ENCODE peak calls at places on chromosomes 6 and 20, in six cellular contexts. E is psoas muscle, J is lung, F is uterus, X is fibroblast of lung, M is lower lobe of right lung. Y is an unnamed sample.

GRCh38 chr6:150394053-150394875 is 25.5 kb downstream of the IYD start:
- DNase-seq in E (no peak), J (no peak), F (no peak), X (no peak), M (no peak), Y (no peak)

GRCh38 chr6:158939255-158940170 is 60.5 kb downstream of the RSPH3 start:
- DNase-seq in E (no peak), J (no peak), F (no peak), X (no peak), M (no peak), Y (no peak)

GRCh38 chr6:87879144-87879861 is 168.3 kb upstream of the SPACA1 start:
- DNase-seq in E (no peak), J (no peak), F (no peak), X (no peak), M (no peak), Y (no peak)

GRCh38 chr20:64194269-64194668 is 30.0 kb downstream of the MYT1 start:
- DNase-seq in E (no peak), J (no peak), F (no peak), X (no peak), M (peak; percentile 24), Y (no peak)

GRCh38 chr20:47809561-47809960 is 24.3 kb upstream of the SULF2 start:
- DNase-seq in E (no peak), J (no peak), F (no peak), X (peak; percentile 50), M (no peak), Y (no peak)

GRCh38 chr6:159715605-159716004 is 11.7 kb upstream of the WTAP start:
- DNase-seq in E (no peak), J (no peak), F (peak; percentile 12), X (no peak), M (no peak), Y (no peak)

GRCh38 chr6:137883400-137883888 is 16.4 kb downstream of the TNFAIP3 start:
- DNase-seq in E (no peak), J (no peak), F (no peak), X (no peak), M (no peak), Y (no peak)

GRCh38 chr6:66326228-66326627 is 619.2 kb upstream of the EYS start:
- DNase-seq in E (no peak), J (no peak), F (no peak), X (no peak), M (no peak), Y (no peak)

GRCh38 chr6:33693186-33694158 is 18.0 kb downstream of the UQCC2 start:
- DNase-seq in E (peak; percentile 74), J (no peak), F (no peak), X (no peak), M (no peak), Y (no peak)

GRCh38 chr20:47607208-47607613 is 105.5 kb downstream of the NCOA3 start:
- DNase-seq in E (no peak), J (no peak), F (no peak), X (peak; percentile 61), M (no peak), Y (no peak)

GRCh38 chr20:56731041-56731440 is 101.9 kb downstream of the TFAP2C start:
- DNase-seq in E (no peak), J (no peak), F (no peak), X (no peak), M (no peak), Y (no peak)

GRCh38 chr6:47109281-47109680 is 67.1 kb upstream of the ADGRF1 start:
- DNase-seq in E (no peak), J (no peak), F (no peak), X (peak; percentile 49), M (no peak), Y (no peak)

GRCh38 chr20:24699321-24700165 is 230.1 kb downstream of the SYNDIG1 start:
- DNase-seq in E (no peak), J (peak; percentile 10), F (no peak), X (no peak), M (no peak), Y (peak; percentile 50)

GRCh38 chr6:75397806-75398465 is 95.7 kb downstream of the FILIP1 start:
- DNase-seq in E (no peak), J (no peak), F (no peak), X (peak; percentile 43), M (no peak), Y (no peak)

GRCh38 chr6:42339991-42340401 is 111.7 kb downstream of the TRERF1 start:
- DNase-seq in E (no peak), J (no peak), F (no peak), X (peak; percentile 23), M (no peak), Y (no peak)

GRCh38 chr6:131744432-131744831 is 33.6 kb upstream of the CTAGE9 start:
- DNase-seq in E (no peak), J (no peak), F (no peak), X (no peak), M (no peak), Y (no peak)

GRCh38 chr6:161010418-161010817 is 18.8 kb downstream of the MAP3K4 start:
- DNase-seq in E (no peak), J (no peak), F (no peak), X (peak; percentile 84), M (no peak), Y (no peak)

GRCh38 chr6:4134841-4135664 is at the start of gene ECI2:
- DNase-seq in E (peak; percentile 88), J (peak; percentile 75), F (no peak), X (peak; percentile 53), M (peak; percentile 86), Y (peak; percentile 71)

GRCh38 chr6:2245954-2246863 is 804 bp upstream of the GMDS start:
- DNase-seq in E (peak; percentile 84), J (peak; percentile 82), F (peak; percentile 76), X (peak; percentile 60), M (peak; percentile 74), Y (peak; percentile 70)

GRCh38 chr20:57030611-57031600 is 235.5 kb downstream of the BMP7 start:
- DNase-seq in E (no peak), J (no peak), F (no peak), X (peak; percentile 73), M (no peak), Y (no peak)

GRCh38 chr6:137219664-137220252 is 573 bp upstream of the IFNGR1 start:
- DNase-seq in E (no peak), J (no peak), F (no peak), X (no peak), M (no peak), Y (no peak)

GRCh38 chr6:71043902-71044301 is 87.0 kb upstream of the B3GAT2 start:
- DNase-seq in E (no peak), J (no peak), F (no peak), X (no peak), M (no peak), Y (no peak)

GRCh38 chr20:4998160-4998651 is 3.1 kb downstream of the SLC23A2 start:
- DNase-seq in E (no peak), J (no peak), F (no peak), X (no peak), M (no peak), Y (no peak)

GRCh38 chr6:52385074-52385473 is 23.1 kb downstream of the PAQR8 start:
- DNase-seq in E (no peak), J (no peak), F (no peak), X (no peak), M (no peak), Y (no peak)

GRCh38 chr6:158536891-158537798 is 22.7 kb upstream of the TMEM181 start:
- DNase-seq in E (no peak), J (peak; percentile 41), F (no peak), X (peak; percentile 61), M (no peak), Y (no peak)

GRCh38 chr20:38298768-38299288 is 5.1 kb upstream of the BPI start:
- DNase-seq in E (peak; percentile 95), J (peak; percentile 77), F (peak; percentile 89), X (peak; percentile 39), M (peak; percentile 81), Y (peak; percentile 95)

DNA sequence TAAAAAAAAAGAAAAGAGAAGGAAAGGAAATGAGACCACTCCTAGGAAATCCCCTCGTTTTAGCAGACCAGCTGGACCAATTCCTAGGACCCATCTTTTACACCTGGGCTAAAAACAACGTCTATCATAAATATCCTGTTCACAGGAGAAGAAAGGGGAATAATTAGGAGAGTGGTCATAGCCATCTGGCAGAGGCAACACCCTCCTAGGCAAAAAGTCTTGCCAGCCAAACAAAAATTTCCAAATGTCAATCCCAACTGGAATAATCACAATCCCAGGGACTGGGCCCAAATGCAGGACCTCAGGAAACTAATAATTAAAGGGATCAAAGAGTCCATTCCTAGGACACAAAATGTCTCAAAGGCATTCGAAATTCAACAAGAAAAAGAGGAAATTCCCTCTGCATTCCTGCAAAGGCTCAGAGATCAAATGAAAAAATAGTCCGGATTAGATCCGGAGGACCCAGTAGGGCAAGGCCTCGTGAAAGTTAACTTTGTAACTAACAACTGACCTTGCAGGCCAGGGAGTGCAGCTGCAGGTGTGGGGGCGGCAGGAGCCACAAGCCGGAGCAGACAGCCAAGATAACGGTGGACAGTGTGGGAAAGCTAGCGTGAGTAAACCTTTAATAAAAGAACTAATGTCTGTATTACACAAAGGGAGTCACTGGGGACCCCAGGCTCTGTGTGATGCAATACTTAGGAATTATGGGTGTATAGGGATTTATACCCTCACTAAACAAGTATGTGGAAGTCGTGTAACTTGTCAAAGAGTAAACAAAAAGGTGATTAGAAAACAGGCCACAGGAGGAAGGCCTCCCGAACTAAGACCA is 11.7 kb downstream of the LCA5 start:
- DNase-seq in E (peak; percentile 48), J (no peak), F (peak; percentile 42), X (peak; percentile 92), M (no peak), Y (no peak)
- H3K4me1 ChIP-seq in E (no peaks in the 10 kb centered on the region), J (no peaks in the 10 kb centered on the region), F (no peaks in the 10 kb centered on the region), X (no peaks in the 10 kb centered on the region), M (peaks cover 8% of the 10 kb centered on the region), Y (no peaks in the 10 kb centered on the region)

GRCh38 chr6:169751242-169752073 is at the start of the genes DYNLT2 and ERMARD:
- DNase-seq in E (peak; percentile 97), J (peak; percentile 93), F (peak; percentile 91), X (peak; percentile 94), M (peak; percentile 96), Y (peak; percentile 92)
- TF ChIP-seq CTCF in E (peak; percentile 25), J (no peak), F (peak; percentile 33), X (no peak), M (peak; percentile 34), Y (peak; percentile 46)

DNA sequence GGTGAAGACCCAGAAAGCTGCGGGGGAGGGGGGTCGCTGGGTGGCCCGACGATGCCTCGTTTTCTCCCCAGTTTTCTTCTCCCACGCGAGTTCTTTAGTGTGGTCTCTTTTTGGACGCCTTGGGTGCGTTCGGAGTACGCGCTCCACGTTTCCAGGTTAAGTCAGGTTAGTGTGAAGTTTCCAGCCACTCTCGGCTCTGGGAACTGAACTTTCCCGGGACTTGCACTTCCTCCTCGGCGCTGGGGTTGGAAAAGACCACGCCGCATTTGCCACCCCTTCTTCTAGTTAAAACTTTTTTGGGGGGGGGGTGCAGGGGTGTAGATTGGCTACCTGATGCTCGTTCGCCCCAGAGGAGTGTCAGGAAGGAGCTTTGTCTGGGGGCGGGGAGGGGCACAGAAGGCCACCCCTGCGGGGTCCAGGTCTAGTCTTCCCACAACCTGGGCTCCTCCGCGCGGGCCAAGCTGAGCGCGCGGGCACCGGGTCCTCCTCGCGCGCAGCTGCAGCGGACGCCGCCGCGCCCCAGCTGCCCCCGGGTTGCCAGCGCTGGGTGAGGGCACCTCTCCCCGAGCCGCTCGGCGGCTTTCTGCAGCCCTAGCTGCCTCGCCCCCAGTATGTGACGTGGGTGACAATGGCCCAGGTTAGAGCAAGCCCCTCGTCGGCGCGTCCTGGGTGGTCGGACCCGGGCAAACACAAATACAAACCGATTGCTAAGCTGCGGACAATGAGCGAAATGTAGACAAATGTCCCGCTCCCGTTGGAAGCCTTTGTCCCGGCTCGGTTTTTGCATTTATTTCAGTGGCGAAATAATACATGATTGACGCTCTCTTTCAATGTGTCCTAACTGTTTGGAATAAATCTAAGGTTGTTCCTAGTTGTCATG is 1.7 kb upstream of the NKX2-2 start:
- DNase-seq in E (no peak), J (no peak), F (no peak), X (no peak), M (no peak), Y (no peak)
- H3K27ac ChIP-seq in E (no peak overlapping the region), J (no peak overlapping the region), F (no peak overlapping the region), X (no peak overlapping the region), M (no peak overlapping the region), Y (no peak overlapping the region)

GRCh38 chr20:41048475-41049242 is 20.0 kb downstream of the TOP1 start:
- DNase-seq in E (no peak), J (no peak), F (no peak), X (no peak), M (no peak), Y (no peak)
- H3K4me1 ChIP-seq in E (peaks cover 83% of the 10 kb centered on the region), J (peaks cover 12% of the 10 kb centered on the region), F (peaks cover 20% of the 10 kb centered on the region), X (peaks cover 24% of the 10 kb centered on the region), M (peaks cover 81% of the 10 kb centered on the region), Y (peaks cover 96% of the 10 kb centered on the region)